ENCODE peak calls at places on chromosomes 12 and 14, in four cellular contexts. One of them, this sample, is unnamed.

GRCh38 chr12:104155711-104156555 is 17.9 kb upstream of the NFYB start:
- DNase-seq in body of pancreas: no peak
- DNase-seq in IMR-90: no peak
- DNase-seq in uterus: no peak
- DNase-seq in this sample: no peak

GRCh38 chr12:88339254-88339949 is 197.3 kb downstream of the TMTC3 start:
- DNase-seq in uterus: no peak
- DNase-seq in body of pancreas: no peak
- DNase-seq in IMR-90: peak; percentile 85
- DNase-seq in this sample: no peak

GRCh38 chr12:107405436-107405835 is 280.2 kb upstream of the PWP1 start:
- DNase-seq in uterus: no peak
- DNase-seq in body of pancreas: no peak
- DNase-seq in IMR-90: no peak
- DNase-seq in this sample: no peak

GRCh38 chr14:102464846-102465341 is 44.7 kb downstream of the ANKRD9 start:
- DNase-seq in body of pancreas: no peak
- DNase-seq in uterus: no peak
- DNase-seq in IMR-90: no peak
- DNase-seq in this sample: peak; percentile 81

GRCh38 chr12:3047961-3048360 is 29.2 kb upstream of the TSPAN9 start:
- DNase-seq in body of pancreas: no peak
- DNase-seq in uterus: no peak
- DNase-seq in IMR-90: no peak
- DNase-seq in this sample: no peak

GRCh38 chr12:44154128-44154527 is 318.2 kb downstream of the TMEM117 start:
- DNase-seq in body of pancreas: no peak
- DNase-seq in IMR-90: peak; percentile 62
- DNase-seq in uterus: no peak
- DNase-seq in this sample: no peak

GRCh38 chr12:3496964-3497363 is 6.0 kb downstream of the PRMT8 start:
- DNase-seq in IMR-90: no peak
- DNase-seq in uterus: no peak
- DNase-seq in body of pancreas: peak; percentile 54
- DNase-seq in this sample: no peak

GRCh38 chr14:24240110-24240918 is 2.1 kb downstream of the TINF2 start:
- DNase-seq in uterus: no peak
- DNase-seq in body of pancreas: peak; percentile 13
- DNase-seq in IMR-90: no peak
- DNase-seq in this sample: no peak

GRCh38 chr14:39023939-39024871 is 78.8 kb downstream of the SEC23A start:
- DNase-seq in uterus: no peak
- DNase-seq in IMR-90: no peak
- DNase-seq in body of pancreas: no peak
- DNase-seq in this sample: peak; percentile 17

GRCh38 chr12:114438635-114439256 is 32.8 kb upstream of the TBX5 start:
- DNase-seq in IMR-90: no peak
- DNase-seq in body of pancreas: no peak
- DNase-seq in uterus: no peak
- DNase-seq in this sample: no peak

GRCh38 chr12:24560867-24561266 is 388.0 kb downstream of the BCAT1 start:
- DNase-seq in uterus: no peak
- DNase-seq in body of pancreas: no peak
- DNase-seq in IMR-90: no peak
- DNase-seq in this sample: no peak

GRCh38 chr14:34439090-34439489 is 22.9 kb downstream of the SPTSSA start:
- DNase-seq in body of pancreas: no peak
- DNase-seq in uterus: no peak
- DNase-seq in IMR-90: no peak
- DNase-seq in this sample: no peak

GRCh38 chr12:86256169-86256568 is at the start of gene MGAT4C:
- DNase-seq in body of pancreas: no peak
- DNase-seq in uterus: no peak
- DNase-seq in IMR-90: no peak
- DNase-seq in this sample: no peak

GRCh38 chr12:12088761-12089160 is 18.0 kb downstream of the BCL2L14 start:
- DNase-seq in IMR-90: no peak
- DNase-seq in uterus: no peak
- DNase-seq in body of pancreas: no peak
- DNase-seq in this sample: no peak

GRCh38 chr12:92297932-92298681 is 152.5 kb upstream of the BTG1 start:
- DNase-seq in uterus: no peak
- DNase-seq in IMR-90: peak; percentile 80
- DNase-seq in body of pancreas: no peak
- DNase-seq in this sample: no peak

GRCh38 chr12:52415870-52416750 is 10.0 kb upstream of the KRT82 start:
- DNase-seq in IMR-90: peak; percentile 71
- DNase-seq in uterus: peak; percentile 71
- DNase-seq in body of pancreas: peak; percentile 19
- DNase-seq in this sample: peak; percentile 26

GRCh38 chr12:115259968-115260806 is 576.2 kb upstream of the TBX3 start:
- DNase-seq in body of pancreas: no peak
- DNase-seq in IMR-90: no peak
- DNase-seq in uterus: no peak
- DNase-seq in this sample: no peak

GRCh38 chr12:1797011-1797901 is 23.1 kb upstream of the LRTM2 start:
- DNase-seq in body of pancreas: peak; percentile 41
- DNase-seq in IMR-90: no peak
- DNase-seq in uterus: peak; percentile 53
- DNase-seq in this sample: peak; percentile 78

GRCh38 chr14:66216763-66217162 is 269.4 kb upstream of the CCDC196 start:
- DNase-seq in body of pancreas: no peak
- DNase-seq in uterus: no peak
- DNase-seq in IMR-90: no peak
- DNase-seq in this sample: no peak

GRCh38 chr14:83491091-83491490 is 1957.4 kb upstream of the SEL1L start:
- DNase-seq in IMR-90: no peak
- DNase-seq in body of pancreas: no peak
- DNase-seq in uterus: no peak
- DNase-seq in this sample: no peak

GRCh38 chr14:106826833-106827369 is 1300.5 kb downstream of the TMEM121 start:
- DNase-seq in IMR-90: no peak
- DNase-seq in uterus: no peak
- DNase-seq in body of pancreas: no peak
- DNase-seq in this sample: no peak

GRCh38 chr14:102000902-102001301 is 36.5 kb downstream of the DYNC1H1 start:
- DNase-seq in uterus: no peak
- DNase-seq in body of pancreas: no peak
- DNase-seq in IMR-90: no peak
- DNase-seq in this sample: no peak

GRCh38 chr14:70289138-70289537 is 70.3 kb downstream of the COX16 start:
- DNase-seq in body of pancreas: no peak
- DNase-seq in IMR-90: no peak
- DNase-seq in uterus: no peak
- DNase-seq in this sample: no peak

GRCh38 chr14:31045501-31046080 is 19.4 kb upstream of the STRN3 start:
- DNase-seq in IMR-90: no peak
- DNase-seq in body of pancreas: no peak
- DNase-seq in uterus: no peak
- DNase-seq in this sample: no peak

GRCh38 chr14:93788557-93789365 is 476 bp upstream of the PRIMA1 start:
- DNase-seq in uterus: peak; percentile 71
- DNase-seq in IMR-90: no peak
- DNase-seq in body of pancreas: no peak
- DNase-seq in this sample: peak; percentile 29
- TF ChIP-seq POLR2A in uterus: peak; percentile 73
- TF ChIP-seq POLR2A in IMR-90: no peak
- TF ChIP-seq POLR2A in body of pancreas: no peak
- TF ChIP-seq POLR2A in this sample: no peak

DNA sequence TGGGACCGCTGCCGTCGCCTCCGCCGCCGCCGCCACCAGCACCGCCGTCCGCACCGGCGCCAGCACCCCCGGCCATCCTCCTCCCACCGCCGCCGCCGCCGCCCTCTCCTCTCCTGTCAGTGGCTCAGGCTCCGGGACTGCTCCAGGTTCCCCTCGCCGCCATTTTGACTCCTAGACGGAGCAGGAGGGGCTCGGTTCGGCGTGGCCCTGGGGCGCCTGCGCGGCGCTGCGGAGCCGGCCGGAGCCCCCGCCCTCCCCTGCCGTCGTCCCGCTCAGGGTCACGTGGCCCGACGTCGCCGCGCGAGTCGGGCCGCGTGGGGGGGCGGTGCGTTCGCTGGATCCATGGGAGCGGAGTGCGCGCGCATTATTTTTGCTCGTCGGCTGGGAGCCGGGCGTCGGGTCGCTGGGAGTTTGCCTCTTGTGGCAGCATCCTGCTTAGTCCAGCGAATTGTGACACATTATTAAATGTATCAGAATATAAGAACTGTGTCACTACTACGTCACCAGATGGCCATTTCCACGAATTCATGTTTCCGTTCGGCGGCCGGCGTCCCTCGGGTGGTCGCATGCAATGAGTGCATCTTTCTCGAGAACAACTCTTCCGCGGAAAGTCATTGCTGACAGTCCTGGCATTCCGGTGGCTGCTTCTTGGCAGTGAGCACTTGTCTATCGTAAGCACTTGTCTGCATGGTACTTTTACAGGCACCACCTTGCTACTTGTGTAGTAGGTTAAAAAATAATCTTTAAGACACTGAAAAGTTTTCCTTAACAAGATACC is at the start of gene BTBD7:
- DNase-seq in IMR-90: peak; percentile 92
- DNase-seq in body of pancreas: peak; percentile 96
- DNase-seq in uterus: peak; percentile 94
- DNase-seq in this sample: peak; percentile 97
- TF ChIP-seq POLR2A in IMR-90: peak; percentile 80
- TF ChIP-seq POLR2A in body of pancreas: peak; percentile 49
- TF ChIP-seq POLR2A in uterus: peak; percentile 77
- TF ChIP-seq POLR2A in this sample: peak; percentile 32

DNA sequence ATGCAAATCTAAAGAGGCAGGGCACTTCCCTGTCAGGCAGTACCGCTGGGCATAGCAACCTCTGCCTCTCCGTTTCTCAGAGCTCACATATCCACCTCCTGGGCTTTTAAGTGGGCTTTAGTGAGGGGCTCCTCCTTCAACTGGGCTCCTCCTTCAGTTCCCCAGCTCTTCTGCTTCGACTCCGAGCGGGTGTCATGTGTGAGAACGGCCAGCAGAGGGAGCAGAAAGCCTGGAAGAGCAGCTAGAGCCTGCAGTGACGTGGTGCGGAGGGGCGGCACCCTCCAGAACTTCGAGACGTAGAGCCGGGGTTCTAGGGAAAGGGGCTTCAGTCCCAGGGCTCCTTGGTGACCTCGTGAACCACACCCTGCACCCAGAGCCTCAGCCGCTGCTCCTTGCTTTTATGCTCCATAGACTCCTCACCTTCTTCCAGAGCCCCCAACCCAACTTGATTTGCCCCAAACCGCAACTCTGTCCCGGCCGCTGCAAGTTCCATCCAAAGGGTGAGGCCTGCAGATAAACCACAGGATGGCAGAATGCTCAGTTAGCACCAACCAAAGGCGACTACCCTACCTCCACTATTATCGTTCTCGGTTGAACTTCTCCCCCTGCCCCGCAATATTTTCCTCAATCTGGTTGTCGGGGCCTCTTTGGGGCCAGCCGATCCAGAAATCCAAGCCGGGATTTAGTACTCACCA is 383 bp upstream of the GLI1 start:
- DNase-seq in uterus: peak; percentile 93
- DNase-seq in IMR-90: peak; percentile 96
- DNase-seq in body of pancreas: peak; percentile 93
- DNase-seq in this sample: peak; percentile 95
- TF ChIP-seq POLR2A in uterus: peak; percentile 7
- TF ChIP-seq POLR2A in IMR-90: peak; percentile 62
- TF ChIP-seq POLR2A in body of pancreas: peak; percentile 22
- TF ChIP-seq POLR2A in this sample: peak; percentile 41

GRCh38 chr14:68820119-68820518 is 27.3 kb upstream of the ZFP36L1 start:
- DNase-seq in body of pancreas: no peak
- DNase-seq in uterus: no peak
- DNase-seq in IMR-90: no peak
- DNase-seq in this sample: no peak
- TF ChIP-seq POLR2A in body of pancreas: no peak
- TF ChIP-seq POLR2A in uterus: no peak
- TF ChIP-seq POLR2A in IMR-90: no peak
- TF ChIP-seq POLR2A in this sample: no peak

DNA sequence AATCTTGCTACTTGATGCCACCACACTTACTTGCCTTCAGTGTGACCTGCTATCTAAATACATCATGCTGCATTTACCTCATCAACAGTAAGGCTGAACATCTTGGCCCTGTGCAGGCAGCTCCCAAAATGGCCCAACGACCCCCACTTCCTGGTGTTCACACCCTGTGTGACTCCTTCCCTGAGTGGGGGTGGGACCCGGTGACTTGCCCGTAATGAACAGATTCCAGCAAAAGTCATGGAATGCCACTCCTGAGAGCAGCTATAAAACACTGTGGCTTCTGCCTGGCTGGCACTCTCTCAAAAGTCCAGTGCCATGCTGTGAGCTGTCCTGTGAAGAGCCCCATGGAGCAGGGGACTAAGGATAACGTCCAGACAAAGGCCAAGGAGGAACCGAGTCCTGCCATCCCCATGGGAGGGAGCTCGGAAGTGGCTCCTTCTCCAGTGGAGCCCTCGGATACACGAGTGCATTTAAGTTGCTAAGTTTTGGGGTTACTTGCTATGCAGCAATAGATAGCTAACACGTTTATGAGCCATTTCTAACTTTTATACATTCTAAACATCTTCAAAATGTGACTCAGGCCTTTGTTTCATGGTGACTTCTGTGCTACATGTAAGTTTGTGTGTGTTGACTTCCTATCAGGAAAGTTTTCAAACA is 33.0 kb downstream of the P2RX2 start:
- DNase-seq in IMR-90: no peak
- DNase-seq in body of pancreas: no peak
- DNase-seq in uterus: no peak
- DNase-seq in this sample: no peak
- TF ChIP-seq POLR2A in IMR-90: no peak
- TF ChIP-seq POLR2A in body of pancreas: no peak
- TF ChIP-seq POLR2A in uterus: no peak
- TF ChIP-seq POLR2A in this sample: no peak

DNA sequence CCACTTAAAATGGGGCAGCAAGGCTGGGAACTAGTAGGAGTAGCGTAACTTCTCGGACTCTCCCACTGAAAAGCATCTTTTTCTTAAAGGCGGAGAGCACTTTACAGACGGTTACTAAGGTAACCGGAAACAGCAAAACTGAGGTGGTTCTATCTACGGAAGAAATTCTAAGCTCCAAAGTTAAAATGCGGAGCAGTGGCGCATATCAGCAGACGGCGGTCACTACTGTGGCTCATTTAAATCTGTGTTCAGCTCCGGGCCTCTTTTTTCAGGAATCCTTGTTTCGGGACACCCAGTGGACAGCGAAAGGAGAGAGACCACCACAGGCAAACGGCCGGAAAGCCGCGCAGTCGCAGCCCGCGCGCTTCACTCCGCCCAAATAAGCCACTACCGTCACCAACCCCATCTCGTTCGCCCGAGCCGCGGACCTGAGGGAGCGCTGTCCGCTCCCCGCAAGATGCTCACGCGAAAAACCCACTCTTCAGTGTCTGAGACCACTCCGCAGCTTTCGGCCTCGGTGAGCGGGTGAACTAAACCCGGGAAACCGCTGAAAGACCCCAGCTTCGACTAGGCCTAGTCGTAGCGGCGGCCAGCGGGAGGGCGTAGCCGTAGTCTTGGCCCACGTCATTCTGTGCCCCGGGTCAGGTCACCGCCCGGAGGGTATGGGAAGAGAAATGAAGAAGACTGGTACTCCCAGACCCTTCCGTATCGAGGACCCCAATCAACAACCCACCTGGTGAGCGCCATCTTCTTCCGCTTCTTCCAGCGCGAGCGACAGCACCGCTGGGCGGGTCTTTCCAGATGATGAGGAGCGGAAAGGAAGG is at the start of gene SNW1:
- DNase-seq in body of pancreas: peak; percentile 91
- DNase-seq in uterus: peak; percentile 89
- DNase-seq in IMR-90: peak; percentile 95
- DNase-seq in this sample: peak; percentile 93
- TF ChIP-seq POLR2A in body of pancreas: peak; percentile 88
- TF ChIP-seq POLR2A in uterus: peak; percentile 70
- TF ChIP-seq POLR2A in IMR-90: peak; percentile 92
- TF ChIP-seq POLR2A in this sample: peak; percentile 85

GRCh38 chr12:130838951-130839769 is at the start of gene STX2:
- DNase-seq in IMR-90: peak; percentile 74
- DNase-seq in uterus: peak; percentile 92
- DNase-seq in body of pancreas: peak; percentile 90
- DNase-seq in this sample: peak; percentile 89
- TF ChIP-seq POLR2A in IMR-90: no peak
- TF ChIP-seq POLR2A in uterus: peak; percentile 56
- TF ChIP-seq POLR2A in body of pancreas: no peak
- TF ChIP-seq POLR2A in this sample: no peak